ENCODE peak calls at places on chromosomes 5 and 9, in four cellular contexts. K is lower leg skin, Z is tibial nerve, R is nephron progenitor cell. U is an unnamed sample.

GRCh38 chr9:93308158-93308602 is 124.2 kb downstream of the WNK2 start:
- DNase-seq in R (no peak), Z (no peak), K (no peak), U (no peak)

GRCh38 chr5:54443264-54443663 is 12.2 kb upstream of the HSPB3 start:
- DNase-seq in R (no peak), K (no peak), Z (no peak), U (no peak)

GRCh38 chr9:68507098-68507795 is 33.4 kb downstream of the TMEM252 start:
- DNase-seq in K (no peak), Z (no peak), R (no peak), U (no peak)

GRCh38 chr9:97571664-97572063 is 61.5 kb downstream of the TSTD2 start:
- DNase-seq in R (no peak), K (no peak), Z (no peak), U (no peak)

GRCh38 chr9:6907772-6908381 is 150.1 kb downstream of the KDM4C start:
- DNase-seq in R (peak), K (no peak), Z (no peak), U (no peak)

GRCh38 chr5:113025596-113025995 is 49.0 kb downstream of the DCP2 start:
- DNase-seq in R (no peak), Z (no peak), K (no peak), U (no peak)

GRCh38 chr5:1814183-1815020 is 13.2 kb downstream of the NDUFS6 start:
- DNase-seq in R (no peak), Z (no peak), K (no peak), U (peak)

GRCh38 chr9:128863647-128864046 is 18.1 kb downstream of the KYAT1 start:
- DNase-seq in Z (peak), R (peak), K (peak), U (peak)

GRCh38 chr9:16627967-16628366 is 242.5 kb downstream of the BNC2 start:
- DNase-seq in R (no peak), K (peak), Z (no peak), U (no peak)

GRCh38 chr5:133438487-133438886 is 173.9 kb downstream of the FSTL4 start:
- DNase-seq in K (no peak), Z (no peak), R (no peak), U (no peak)

GRCh38 chr5:159017787-159018186 is 81.9 kb downstream of the EBF1 start:
- DNase-seq in K (no peak), Z (no peak), R (no peak), U (no peak)

GRCh38 chr9:89436963-89437625 is 60.8 kb downstream of the SEMA4D start:
- DNase-seq in Z (no peak), R (no peak), K (no peak), U (no peak)

GRCh38 chr9:28805197-28805596 is 1231.9 kb upstream of the C9orf72 start:
- DNase-seq in K (no peak), Z (no peak), R (no peak), U (no peak)

GRCh38 chr5:172115541-172115982 is 72.5 kb downstream of the STK10 start:
- DNase-seq in Z (no peak), K (no peak), R (no peak), U (no peak)

GRCh38 chr5:9540791-9541190 is 5.1 kb downstream of the SEMA5A start:
- DNase-seq in Z (no peak), R (no peak), K (no peak), U (no peak)

GRCh38 chr5:32710335-32710858 is 724 bp upstream of the NPR3 start:
- DNase-seq in R (peak), K (no peak), Z (no peak), U (peak)

GRCh38 chr9:99832558-99832864 is 10.8 kb downstream of the NR4A3 start:
- DNase-seq in K (no peak), Z (no peak), R (no peak), U (no peak)

GRCh38 chr5:140259509-140259908 is 43.4 kb downstream of the PFDN1 start:
- DNase-seq in K (no peak), Z (no peak), R (no peak), U (no peak)

GRCh38 chr9:109953813-109954489 is 174.0 kb downstream of the PALM2AKAP2 start:
- DNase-seq in R (no peak), K (no peak), Z (no peak), U (no peak)
- TF ChIP-seq CTCF in R (no peak), K (no peak), Z (no peak), U (peak)

GRCh38 chr9:77017505-77017894 is 2.0 kb upstream of the FOXB2 start:
- DNase-seq in R (no peak), K (no peak), Z (no peak), U (no peak)

GRCh38 chr9:77018058-77019009 is 1.1 kb upstream of the FOXB2 start:
- DNase-seq in R (peak), Z (no peak), K (no peak), U (peak)

GRCh38 chr9:77015291-77016048 is 4.0 kb upstream of the FOXB2 start:
- DNase-seq in Z (no peak), R (peak), K (no peak), U (no peak)

GRCh38 chr9:77016111-77016525 is 3.3 kb upstream of the FOXB2 start:
- DNase-seq in K (no peak), R (peak), Z (no peak), U (peak)

GRCh38 chr9:77016526-77017504 is 2.6 kb upstream of the FOXB2 start:
- DNase-seq in K (no peak), Z (no peak), R (peak), U (peak)
- TF ChIP-seq CTCF in K (no peak), Z (no peak), R (no peak), U (no peak)

GRCh38 chr5:44236040-44236439 is 153.2 kb downstream of the FGF10 start:
- DNase-seq in Z (no peak), R (no peak), K (no peak), U (no peak)
- TF ChIP-seq CTCF in Z (no peak), R (no peak), K (no peak), U (no peak)

GRCh38 chr5:90792725-90793124 is 234.1 kb downstream of the ADGRV1 start:
- DNase-seq in K (no peak), R (no peak), Z (no peak), U (no peak)

GRCh38 chr5:90793183-90793582 is 234.6 kb downstream of the ADGRV1 start:
- DNase-seq in R (no peak), K (no peak), Z (no peak), U (no peak)
- TF ChIP-seq CTCF in R (no peak), K (no peak), Z (no peak), U (no peak)

GRCh38 chr5:108341866-108342265 is 40.0 kb downstream of the FBXL17 start:
- DNase-seq in Z (no peak), K (no peak), R (no peak), U (no peak)

GRCh38 chr5:108345541-108346171 is 36.2 kb downstream of the FBXL17 start:
- DNase-seq in Z (no peak), K (no peak), R (no peak), U (no peak)

GRCh38 chr5:108339220-108339619 is 42.7 kb downstream of the FBXL17 start:
- DNase-seq in R (no peak), Z (no peak), K (no peak), U (no peak)

GRCh38 chr5:108340131-108340530 is 41.8 kb downstream of the FBXL17 start:
- DNase-seq in Z (no peak), K (no peak), R (no peak), U (no peak)

DNA sequence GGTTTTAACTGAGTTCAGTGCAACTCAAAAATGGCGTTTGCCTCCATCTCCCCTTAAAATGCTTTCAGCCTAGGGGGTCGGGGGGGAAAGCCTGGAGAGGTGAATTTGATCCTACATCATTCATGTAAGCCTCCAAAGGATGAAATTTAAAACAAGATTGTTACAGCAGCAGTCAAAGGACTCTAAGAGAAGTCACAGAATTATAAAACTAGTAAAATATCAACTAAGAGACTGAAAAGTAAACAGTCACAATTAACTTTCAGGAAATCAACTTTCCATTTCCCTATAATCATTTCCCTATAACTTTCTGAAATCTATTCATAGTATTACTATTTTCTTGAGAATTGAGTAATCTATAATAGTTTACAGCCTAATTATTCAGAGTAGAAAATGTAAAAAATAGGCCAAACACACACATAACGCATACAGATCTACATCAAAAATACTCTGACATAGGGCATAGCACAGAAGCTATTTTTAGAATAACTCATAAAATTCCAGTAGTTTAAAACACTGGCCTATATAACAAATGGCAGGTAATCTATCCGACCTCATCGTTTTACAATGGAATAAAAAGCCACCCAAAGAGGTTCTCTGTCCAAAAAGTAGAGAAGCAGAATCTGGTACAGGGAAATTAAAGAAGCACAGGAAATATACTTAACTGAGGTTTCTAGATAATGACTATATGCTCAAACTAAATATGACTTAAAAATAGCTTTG is 37.6 kb downstream of the FBXL17 start:
- DNase-seq in K (no peak), Z (no peak), R (no peak), U (no peak)
- TF ChIP-seq CTCF in K (no peak), Z (no peak), R (no peak), U (no peak)

U was measured in glutamatergic neuron.